ENCODE peak calls at places on chromosomes 16 and 17, in ten cellular contexts. Z, A, C, O, Y, N, K, M, L and B are unnamed samples. For H3K9me3, the result is how much of the 10 kb centered on the place peaks cover.

GRCh38 chr16:87851601-87852000 is 17.7 kb downstream of the SLC7A5 start:
- DNase-seq in O (no peak), N (peak), Z (no peak), A (no peak), C (no peak), K (no peak), Y (no peak), M (no peak), L (no peak), B (no peak)

GRCh38 chr17:79919164-79919585 is 79.9 kb upstream of the CBX4 start:
- DNase-seq in Y (no peak), K (no peak), N (no peak), M (no peak), A (peak), L (no peak), Z (peak), C (no peak), O (peak), B (no peak)

GRCh38 chr17:80045703-80046102 is 9.3 kb downstream of the CCDC40 start:
- DNase-seq in L (no peak), K (no peak), C (no peak), A (no peak), N (no peak), Y (no peak), Z (no peak), O (no peak), M (no peak), B (no peak)

GRCh38 chr17:31275126-31275525 is 21.9 kb downstream of the OMG start:
- DNase-seq in A (no peak), N (no peak), C (no peak), M (no peak), O (no peak), L (no peak), K (peak), Z (peak), Y (no peak), B (no peak)

GRCh38 chr17:6660101-6660500 is 8.5 kb downstream of the C17orf100 start:
- DNase-seq in Z (no peak), A (no peak), K (no peak), N (no peak), O (no peak), C (peak), M (no peak), L (no peak), Y (no peak), B (no peak)

GRCh38 chr17:83062011-83062817 is 17.2 kb upstream of the METRNL start:
- DNase-seq in Z (no peak), L (no peak), M (no peak), O (no peak), K (no peak), Y (no peak), N (no peak), C (peak), A (no peak), B (no peak)

GRCh38 chr16:68450741-68451140 is 2.4 kb upstream of the SMPD3 start:
- DNase-seq in N (no peak), Y (no peak), M (no peak), L (no peak), K (no peak), A (no peak), O (peak), Z (peak), C (no peak), B (no peak)

GRCh38 chr16:79164378-79164720 is 436.2 kb downstream of the MAF start:
- DNase-seq in C (no peak), M (no peak), K (no peak), N (no peak), L (no peak), O (no peak), Z (no peak), Y (no peak), A (no peak), B (no peak)

GRCh38 chr17:75822119-75822799 is 21.9 kb downstream of the UNC13D start:
- DNase-seq in L (no peak), K (no peak), Y (no peak), M (no peak), A (no peak), N (no peak), O (no peak), Z (no peak), C (peak), B (peak)

GRCh38 chr17:74360993-74361612 is 565 bp downstream of the BTBD17 start:
- DNase-seq in A (no peak), O (no peak), Z (no peak), C (no peak), N (no peak), M (no peak), Y (no peak), K (peak), L (no peak), B (no peak)

GRCh38 chr16:2022723-2023097 is 3.1 kb downstream of the NPW start:
- DNase-seq in K (peak), M (no peak), Z (no peak), C (peak), L (no peak), N (no peak), A (peak), Y (peak), O (peak), B (peak)

GRCh38 chr17:39921323-39921722 is 2.9 kb upstream of the GSDMB start:
- DNase-seq in C (no peak), Z (no peak), L (no peak), M (no peak), A (no peak), O (no peak), K (no peak), N (no peak), Y (no peak), B (no peak)

GRCh38 chr16:15772579-15773293 is 84.1 kb downstream of the MYH11 start:
- DNase-seq in M (no peak), Y (no peak), C (no peak), N (no peak), Z (no peak), K (no peak), O (peak), L (no peak), A (no peak), B (no peak)

GRCh38 chr17:17913695-17914332 is 58.4 kb downstream of the TOM1L2 start:
- DNase-seq in M (peak), N (peak), K (peak), A (peak), Z (peak), Y (peak), O (peak), C (peak), L (peak), B (peak)

GRCh38 chr17:81512984-81513668 is 527 bp upstream of the ACTG1 start:
- DNase-seq in M (no peak), Z (peak), C (peak), N (no peak), L (peak), Y (peak), A (peak), K (peak), O (peak), B (peak)

GRCh38 chr17:47884427-47884740 is 11.7 kb upstream of the SP2 start:
- DNase-seq in Z (no peak), N (no peak), M (no peak), C (no peak), O (no peak), A (no peak), Y (no peak), L (no peak), K (no peak), B (no peak)

GRCh38 chr16:35255186-35255803 is 1795.9 kb downstream of the TP53TG3F start:
- DNase-seq in C (no peak), M (no peak), N (no peak), L (no peak), K (no peak), O (no peak), A (no peak), Y (no peak), Z (no peak), B (no peak)
- H3K9me3 ChIP-seq in C (half or more), M (under half), N (under half), L (half or more), K (under half), O (under half), A (under half), Y (under half), Z (under half), B (under half)

GRCh38 chr16:12120331-12120981 is 143.9 kb downstream of the SNX29 start:
- DNase-seq in Y (peak), C (no peak), M (no peak), K (peak), N (no peak), A (no peak), Z (no peak), O (no peak), L (no peak), B (no peak)
- H3K27ac ChIP-seq in Y (no peak), C (no peak), M (no peak), K (no peak), N (no peak), A (no peak), Z (no peak), O (no peak), L (no peak), B (no peak)

DNA sequence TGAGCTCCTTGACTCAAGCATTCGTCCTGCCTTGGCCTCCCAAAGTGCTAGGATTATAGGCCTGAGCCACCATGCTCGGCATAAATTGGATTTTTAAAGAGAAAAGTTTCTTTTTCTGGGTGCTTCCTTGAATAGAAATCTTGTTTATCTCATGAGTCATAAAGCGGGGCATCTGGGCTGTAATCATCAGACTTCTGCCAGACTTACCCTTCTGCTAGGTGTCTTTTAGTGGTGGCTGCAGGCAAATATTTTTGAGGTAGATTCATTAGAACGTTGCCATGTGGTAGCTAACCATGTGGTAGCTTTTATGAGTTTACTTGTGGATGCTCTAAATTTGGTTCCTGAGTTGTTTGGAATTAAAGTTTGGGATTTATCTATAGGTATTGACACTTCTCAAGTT is 13.4 kb downstream of the PGS1 start:
- DNase-seq in A (no peak), K (peak), O (peak), L (no peak), Y (peak), N (peak), Z (peak), M (peak), C (no peak), B (no peak)
- H3K4me2 ChIP-seq in A (peak), K (peak), O (peak), L (no peak), Y (no peak), N (peak), Z (peak), M (peak), C (no peak), B (no peak)

GRCh38 chr17:33492731-33493260 is 199.7 kb upstream of the ASIC2 start:
- DNase-seq in O (no peak), Z (no peak), N (no peak), M (no peak), Y (peak), K (no peak), C (no peak), L (no peak), A (no peak), B (no peak)

GRCh38 chr17:33492082-33492481 is 199.0 kb upstream of the ASIC2 start:
- DNase-seq in Y (no peak), Z (no peak), M (no peak), A (no peak), L (no peak), O (no peak), K (no peak), N (no peak), C (no peak), B (no peak)

GRCh38 chr17:33497623-33498022 is 204.5 kb upstream of the ASIC2 start:
- DNase-seq in Z (no peak), O (no peak), C (no peak), Y (no peak), K (no peak), L (no peak), A (no peak), M (no peak), N (no peak), B (no peak)

GRCh38 chr17:33494156-33494555 is 201.1 kb upstream of the ASIC2 start:
- DNase-seq in K (no peak), Z (peak), L (no peak), M (no peak), A (no peak), Y (no peak), N (peak), O (no peak), C (no peak), B (no peak)

DNA sequence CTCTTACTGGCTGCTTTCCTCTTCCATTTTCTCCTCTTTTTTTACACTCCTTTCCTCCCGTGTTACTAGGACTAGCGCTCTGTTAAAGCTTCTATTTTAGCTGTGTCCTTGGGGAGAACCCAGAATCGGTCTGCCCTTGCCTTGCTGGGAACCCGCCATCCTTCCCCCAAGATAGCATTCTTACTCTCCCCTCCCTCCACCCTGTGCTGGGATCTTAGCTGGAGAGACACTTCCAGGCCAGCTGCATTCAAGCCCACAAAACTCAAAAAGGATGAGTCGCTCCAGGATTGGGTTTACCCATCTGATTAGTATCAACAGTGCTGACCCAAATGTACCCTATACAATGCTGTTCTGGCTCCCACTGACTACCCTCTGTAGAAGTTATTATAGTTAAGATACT is 200.5 kb upstream of the ASIC2 start:
- DNase-seq in Y (no peak), Z (no peak), M (no peak), O (no peak), L (no peak), K (no peak), A (no peak), C (no peak), N (no peak), B (no peak)
- H3K9me3 ChIP-seq in Y (under half), Z (under half), M (under half), O (under half), L (under half), K (under half), A (under half), C (under half), N (under half), B (under half)

DNA sequence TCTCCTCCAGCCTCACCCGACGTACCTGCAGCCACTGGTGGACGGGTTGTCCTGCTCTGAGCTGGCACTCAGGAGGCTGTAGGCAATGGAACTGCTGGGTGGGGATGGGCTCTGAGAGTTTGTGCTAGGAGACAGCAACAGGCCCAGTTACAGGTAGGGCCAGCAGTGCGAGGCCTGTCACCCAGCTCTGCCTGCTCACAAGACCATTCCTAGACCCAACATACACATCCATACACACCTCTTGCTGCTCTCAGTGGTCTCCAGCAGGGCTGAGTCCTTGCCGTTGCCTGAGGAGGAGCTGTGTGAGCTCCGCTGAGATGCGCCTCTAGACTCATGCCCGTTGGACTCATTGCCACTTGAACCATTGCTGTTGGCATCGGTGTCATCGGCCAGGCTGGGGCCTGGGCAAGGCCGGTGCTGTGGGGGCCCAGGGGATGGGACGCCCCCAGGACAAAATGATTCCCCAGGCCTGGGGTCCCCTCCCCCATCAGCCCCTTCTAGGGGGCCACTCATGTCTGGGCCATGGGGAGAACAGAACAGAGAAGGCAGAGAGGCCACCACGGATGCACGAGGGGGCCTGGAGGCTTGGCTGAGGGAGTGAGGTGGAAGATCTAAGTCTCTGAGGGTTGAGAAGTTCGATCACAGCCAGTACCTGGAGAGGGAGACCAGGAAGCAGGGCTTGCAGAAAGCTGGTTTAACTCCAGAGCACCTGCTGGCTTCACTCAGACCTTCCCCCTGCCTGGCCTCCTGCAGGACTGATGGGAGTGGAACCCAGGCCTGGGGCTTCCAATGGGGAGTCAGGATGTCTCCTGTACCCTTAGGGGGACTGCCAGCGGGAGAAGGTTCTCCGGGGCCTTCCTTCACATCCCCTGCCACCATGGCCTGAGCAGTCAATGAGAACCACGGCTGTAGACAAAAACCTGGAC is 1.7 kb downstream of the PER1 start:
- DNase-seq in Y (no peak), A (no peak), C (no peak), O (no peak), M (no peak), L (no peak), Z (no peak), K (no peak), N (no peak), B (no peak)
- H3K27ac ChIP-seq in Y (peak), A (no peak), C (no peak), O (no peak), M (peak), L (no peak), Z (peak), K (peak), N (no peak), B (peak)

DNA sequence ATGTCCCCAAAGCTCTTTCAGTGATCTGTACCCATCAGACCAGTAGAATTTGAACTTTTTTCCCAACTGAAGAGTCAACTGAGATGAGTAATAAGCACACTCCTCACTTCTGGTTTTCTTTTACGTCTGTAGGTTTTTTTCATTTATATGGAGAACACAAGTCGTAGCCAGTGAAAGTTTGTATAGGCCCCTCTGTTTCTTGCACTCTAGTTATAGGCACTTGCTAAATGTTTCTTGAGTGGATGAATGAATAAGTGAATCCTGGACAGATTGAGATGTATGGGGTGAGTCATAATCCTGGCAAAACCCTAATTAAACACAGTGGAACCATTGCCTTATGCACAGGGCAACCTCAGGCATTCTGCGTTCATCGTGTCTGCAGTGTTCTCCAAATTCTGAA is 193.7 kb upstream of the TBX2 start:
- DNase-seq in L (no peak), O (peak), Z (no peak), M (no peak), N (no peak), K (peak), A (no peak), C (no peak), Y (peak), B (no peak)
- H3K4me2 ChIP-seq in L (no peak), O (no peak), Z (no peak), M (no peak), N (no peak), K (no peak), A (peak), C (no peak), Y (no peak), B (no peak)

DNA sequence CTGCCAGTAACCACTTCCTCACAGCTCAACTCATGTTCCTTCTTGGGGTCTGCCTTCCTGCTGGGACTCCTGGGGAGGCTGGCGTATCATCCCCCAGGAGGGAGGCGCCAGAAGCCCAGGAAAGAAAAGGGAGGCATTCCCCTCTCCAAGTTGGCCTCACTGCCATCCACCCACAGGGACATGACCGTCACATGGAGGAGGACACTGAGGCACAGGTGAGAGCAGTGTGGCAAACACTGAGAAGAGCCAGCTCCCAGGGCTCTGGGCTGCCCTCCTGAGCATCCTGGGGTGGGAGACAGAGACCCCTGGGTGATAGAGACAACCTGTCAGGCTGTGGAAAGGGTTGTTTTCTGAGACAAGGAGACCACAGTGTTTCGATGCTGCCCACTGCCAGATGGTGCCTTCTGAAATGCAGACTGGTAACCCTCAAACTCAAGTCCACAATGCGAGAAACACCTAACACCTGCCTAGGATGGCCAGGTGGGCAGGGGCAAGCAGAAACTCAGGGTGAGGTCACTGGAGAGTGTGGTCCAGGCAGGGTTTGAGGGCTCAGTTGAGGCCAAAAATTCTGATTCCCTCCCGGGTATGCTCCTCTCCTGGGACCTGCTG is 1722.1 kb downstream of the TP53TG3F start:
- DNase-seq in M (no peak), N (no peak), A (no peak), Y (no peak), O (no peak), Z (no peak), C (no peak), L (no peak), K (no peak), B (no peak)
- H3K9me3 ChIP-seq in M (under half), N (half or more), A (under half), Y (under half), O (under half), Z (under half), C (half or more), L (half or more), K (under half), B (under half)

DNA sequence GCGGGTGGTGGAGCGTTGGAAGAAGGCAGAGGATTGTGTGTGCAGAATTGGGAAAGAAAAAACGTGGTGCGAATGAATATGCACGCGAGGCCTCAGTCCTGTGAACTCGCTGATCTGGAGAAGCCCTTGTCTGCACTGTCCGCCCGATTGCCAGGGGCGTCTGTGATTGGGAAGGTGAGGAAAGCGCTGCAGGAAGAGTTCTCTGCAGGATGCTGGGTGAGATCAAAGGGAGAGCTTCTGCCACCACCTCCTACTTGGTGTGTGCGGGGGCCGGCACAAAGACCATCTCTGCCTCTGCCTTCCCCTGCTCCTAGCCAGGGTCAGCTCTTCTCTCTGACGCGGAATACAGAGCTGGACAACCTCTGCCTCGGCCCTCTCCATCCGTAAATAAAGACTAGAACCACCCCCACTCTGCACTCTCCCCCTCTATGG is 841 bp upstream of the RAB5C start:
- DNase-seq in M (no peak), A (no peak), K (no peak), L (no peak), C (peak), N (no peak), Z (peak), O (no peak), Y (no peak), B (no peak)
- H3K27ac ChIP-seq in M (peak), A (peak), K (no peak), L (no peak), C (no peak), N (no peak), Z (peak), O (no peak), Y (no peak), B (no peak)

GRCh38 chr17:29590979-29591736 is 1.7 kb upstream of the GIT1 start:
- DNase-seq in N (no peak), Z (peak), O (no peak), A (peak), Y (peak), K (peak), C (peak), L (peak), M (peak), B (peak)
- H3K4me2 ChIP-seq in N (peak), Z (peak), O (peak), A (peak), Y (peak), K (peak), C (peak), L (peak), M (peak), B (peak)